ENCODE peak calls at places on chromosomes 12 and 14, in ten cellular contexts. T is upper lobe of right lung; U is cardiac muscle cell; H is CD4-positive, CD25-positive, alpha-beta regulatory T cell; V is PC-9; Y is gastrocnemius medialis; C is hepatocyte; I is tibial nerve; O is adrenal gland; W is body of pancreas. K is an unnamed sample.

GRCh38 chr12:3078086-3078820 is 1.1 kb downstream of the TSPAN9 start:
- DNase-seq in V (no peak), T (no peak), H (no peak), U (no peak), O (no peak), W (no peak), Y (no peak), I (no peak), C (no peak), K (no peak)

GRCh38 chr14:64741200-64741599 is 37.0 kb downstream of the PLEKHG3 start:
- DNase-seq in V (no peak), I (no peak), H (no peak), O (no peak), Y (no peak), T (no peak), C (no peak), W (no peak), U (no peak), K (no peak)

GRCh38 chr12:18439541-18439940 is 178.2 kb downstream of the PIK3C2G start:
- DNase-seq in I (no peak), T (no peak), Y (no peak), H (no peak), V (no peak), W (no peak), U (no peak), O (no peak), C (no peak), K (no peak)

GRCh38 chr14:20455355-20456300 is 602 bp downstream of the APEX1 start:
- DNase-seq in O (no peak), Y (no peak), T (no peak), V (no peak), U (peak; percentile 82), I (peak; percentile 48), C (peak; percentile 89), W (no peak), H (no peak), K (no peak)

GRCh38 chr14:65486856-65487255 is 74.3 kb downstream of the FUT8 start:
- DNase-seq in U (no peak), C (no peak), Y (no peak), H (no peak), V (no peak), W (no peak), O (no peak), T (no peak), I (no peak), K (no peak)

GRCh38 chr12:95215925-95216324 is 1.3 kb downstream of the FGD6 start:
- DNase-seq in V (no peak), C (no peak), T (no peak), W (no peak), O (no peak), Y (no peak), U (peak; percentile 47), H (no peak), I (no peak), K (no peak)

GRCh38 chr12:132380646-132381045 is 51.3 kb upstream of the GALNT9 start:
- DNase-seq in Y (no peak), T (no peak), H (no peak), W (no peak), O (no peak), V (no peak), U (no peak), C (no peak), I (no peak), K (no peak)

GRCh38 chr12:48671231-48671856 is 10.7 kb downstream of the KANSL2 start:
- DNase-seq in U (no peak), W (no peak), V (no peak), C (no peak), I (no peak), T (no peak), Y (peak; percentile 52), O (no peak), H (no peak), K (no peak)

GRCh38 chr12:130916251-130916911 is 37.3 kb upstream of the ADGRD1 start:
- DNase-seq in I (peak; percentile 63), W (peak; percentile 61), U (peak; percentile 82), H (no peak), V (peak; percentile 11), O (peak; percentile 69), Y (peak; percentile 34), C (peak; percentile 81), T (peak; percentile 74), K (peak; percentile 68)

GRCh38 chr12:109706747-109707469 is 6.7 kb upstream of the FAM222A start:
- DNase-seq in H (no peak), C (peak; percentile 51), T (no peak), V (no peak), W (peak; percentile 66), O (no peak), I (no peak), Y (no peak), U (no peak), K (no peak)

GRCh38 chr12:103205906-103206305 is 248.4 kb downstream of the ASCL1 start:
- DNase-seq in O (no peak), T (no peak), H (no peak), U (no peak), V (no peak), Y (no peak), W (no peak), C (no peak), I (no peak), K (no peak)

GRCh38 chr12:102372112-102372511 is 108.3 kb downstream of the IGF1 start:
- DNase-seq in H (no peak), Y (no peak), V (no peak), W (no peak), T (no peak), O (no peak), C (no peak), I (no peak), U (no peak), K (no peak)

GRCh38 chr12:39902823-39903222 is 203.1 kb downstream of the SLC2A13 start:
- DNase-seq in T (no peak), V (no peak), U (no peak), I (no peak), H (no peak), Y (no peak), W (no peak), O (no peak), C (no peak), K (no peak)

GRCh38 chr14:87115234-87115633 is 877.7 kb downstream of the GALC start:
- DNase-seq in Y (no peak), T (no peak), W (no peak), U (no peak), C (no peak), O (no peak), V (no peak), H (no peak), I (no peak), K (no peak)

GRCh38 chr12:97912943-97913342 is 450.3 kb downstream of the RMST start:
- DNase-seq in U (no peak), Y (peak; percentile 36), T (no peak), C (no peak), V (no peak), O (peak; percentile 62), H (no peak), I (peak; percentile 30), W (no peak), K (no peak)

GRCh38 chr12:125245601-125246345 is 180.5 kb downstream of the AACS start:
- DNase-seq in I (no peak), O (no peak), W (no peak), C (peak; percentile 12), V (no peak), H (no peak), U (peak; percentile 14), T (no peak), Y (no peak), K (no peak)

GRCh38 chr12:120971299-120972180 is 6.8 kb upstream of the HNF1A start:
- DNase-seq in H (peak; percentile 57), C (peak; percentile 65), I (peak; percentile 33), T (no peak), V (peak; percentile 27), W (peak; percentile 61), U (peak; percentile 66), O (peak; percentile 65), Y (no peak), K (no peak)

GRCh38 chr14:37202265-37202664 is 4.5 kb downstream of the MIPOL1 start:
- DNase-seq in V (no peak), C (no peak), U (no peak), H (no peak), I (no peak), O (no peak), W (no peak), Y (no peak), T (no peak), K (no peak)

GRCh38 chr12:10366875-10367274 is 23.0 kb downstream of the KLRK1 start:
- DNase-seq in C (peak; percentile 42), O (no peak), V (no peak), Y (no peak), I (no peak), T (no peak), W (no peak), U (no peak), H (peak; percentile 13), K (no peak)

GRCh38 chr12:52582971-52583456 is 9.4 kb upstream of the KRT74 start:
- DNase-seq in V (peak; percentile 80), Y (no peak), U (peak; percentile 71), T (peak; percentile 66), O (peak; percentile 83), W (peak; percentile 69), C (peak; percentile 82), I (peak; percentile 78), H (peak; percentile 61), K (no peak)
- H3K27me3 ChIP-seq in V (no peaks in the 10 kb centered on the region), Y (no peaks in the 10 kb centered on the region), U (peaks cover 24% of the 10 kb centered on the region), T (no peaks in the 10 kb centered on the region), O (no peaks in the 10 kb centered on the region), W (no peaks in the 10 kb centered on the region), C (no peaks in the 10 kb centered on the region), I (no peaks in the 10 kb centered on the region), H (no peaks in the 10 kb centered on the region), K (no peaks in the 10 kb centered on the region)

GRCh38 chr12:114916531-114916930 is 232.6 kb upstream of the TBX3 start:
- DNase-seq in V (no peak), T (no peak), O (no peak), Y (no peak), H (no peak), I (no peak), U (no peak), W (no peak), C (peak; percentile 30), K (no peak)
- H3K27ac ChIP-seq in V (no peak overlapping the region), T (no peak overlapping the region), O (no peak overlapping the region), Y (no peak overlapping the region), H (no peak overlapping the region), I (no peak overlapping the region), U (no peak overlapping the region), W (no peak overlapping the region), C (peak overlapping the region; percentile 67), K (no peak overlapping the region)

DNA sequence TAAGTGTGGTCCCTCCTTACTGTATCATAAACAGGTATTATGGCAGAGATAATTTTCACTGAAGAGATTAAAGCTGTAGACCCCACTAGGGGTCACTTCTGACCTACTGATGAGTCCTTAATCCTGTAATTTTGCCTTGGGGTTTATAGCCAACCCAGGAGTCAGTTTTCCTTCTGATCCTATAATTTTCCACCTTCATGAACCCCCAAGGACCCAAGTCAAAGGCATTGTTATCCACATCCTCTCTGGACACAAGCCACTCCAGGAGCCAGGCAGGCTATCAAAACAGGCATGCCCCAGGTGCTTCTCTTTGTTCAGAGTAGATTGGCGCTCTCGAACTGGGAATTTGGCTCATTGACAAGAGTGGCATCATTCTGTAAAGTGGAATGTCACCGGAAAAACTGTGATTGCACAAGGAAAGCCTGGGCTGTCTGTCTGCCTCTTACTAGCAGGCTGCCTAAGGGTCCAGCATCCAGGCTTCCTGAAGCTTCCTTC is 1523.3 kb upstream of the FLRT2 start:
- DNase-seq in H (no peak), T (no peak), V (no peak), O (peak; percentile 76), Y (no peak), W (peak; percentile 9), U (peak; percentile 25), I (no peak), C (no peak), K (no peak)
- H3K27me3 ChIP-seq in H (no peaks in the 10 kb centered on the region), T (no peaks in the 10 kb centered on the region), V (no peaks in the 10 kb centered on the region), O (no peaks in the 10 kb centered on the region), Y (no peaks in the 10 kb centered on the region), W (no peaks in the 10 kb centered on the region), U (no peaks in the 10 kb centered on the region), I (no peaks in the 10 kb centered on the region), C (no peaks in the 10 kb centered on the region), K (no peaks in the 10 kb centered on the region)

GRCh38 chr12:93164103-93164880 is 213.4 kb upstream of the NUDT4 start:
- DNase-seq in W (no peak), U (no peak), C (no peak), O (no peak), V (no peak), H (no peak), T (no peak), I (no peak), Y (no peak), K (no peak)
- H3K27ac ChIP-seq in W (no peak overlapping the region), U (no peak overlapping the region), C (peak overlapping the region; percentile 54), O (no peak overlapping the region), V (peak overlapping the region; percentile 57), H (no peak overlapping the region), T (no peak overlapping the region), I (no peak overlapping the region), Y (no peak overlapping the region), K (no peak overlapping the region)

K was measured in ovary.